ENCODE peak calls at places on chromosomes 1 and 21, in four cellular contexts. L is naive thymus-derived CD4-positive, alpha-beta T cell; M is heart right ventricle; W is SJSA1. H is an unnamed sample.

GRCh38 chr1:54800041-54800898 is 853 bp downstream of the TTC22 start:
- DNase-seq in L (no peak), M (no peak), W (no peak), H (no peak)

GRCh38 chr1:156577512-156577911 is 2.0 kb upstream of the TTC24 start:
- DNase-seq in L (no peak), M (no peak), W (no peak), H (no peak)

GRCh38 chr1:200314085-200314750 is 95.6 kb downstream of the ZNF281 start:
- DNase-seq in L (no peak), M (no peak), W (no peak), H (no peak)

GRCh38 chr1:115041654-115042053 is 12.0 kb downstream of the TSHB start:
- DNase-seq in L (no peak), M (no peak), W (no peak), H (peak; percentile 6)

GRCh38 chr21:42360317-42360716 is 6.0 kb downstream of the TFF1 start:
- DNase-seq in L (no peak), M (no peak), W (peak; percentile 51), H (no peak)

GRCh38 chr1:200242379-200243041 is 167.3 kb downstream of the ZNF281 start:
- DNase-seq in L (no peak), M (peak; percentile 32), W (peak; percentile 60), H (peak; percentile 90)

GRCh38 chr1:82377201-82377884 is 576.6 kb downstream of the ADGRL2 start:
- DNase-seq in L (no peak), M (no peak), W (peak; percentile 10), H (no peak)

GRCh38 chr1:198730952-198731351 is 92.1 kb downstream of the PTPRC start:
- DNase-seq in L (no peak), M (no peak), W (no peak), H (no peak)

GRCh38 chr1:166133857-166134256 is 32.9 kb downstream of the FAM78B start:
- DNase-seq in L (no peak), M (no peak), W (no peak), H (no peak)

GRCh38 chr1:19582318-19582717 is 61.8 kb upstream of the NBL1 start:
- DNase-seq in L (peak; percentile 66), M (peak; percentile 40), W (peak; percentile 23), H (peak; percentile 15)

GRCh38 chr1:168135982-168136708 is 585 bp downstream of the GPR161 start:
- DNase-seq in L (no peak), M (no peak), W (peak; percentile 43), H (peak; percentile 64)

GRCh38 chr1:201945863-201946223 is 505 bp downstream of the LMOD1 start:
- DNase-seq in L (no peak), M (no peak), W (no peak), H (no peak)

GRCh38 chr1:243595527-243596206 is 254.4 kb downstream of the AKT3 start:
- DNase-seq in L (no peak), M (no peak), W (no peak), H (no peak)

GRCh38 chr1:169491845-169492281 is 6.1 kb upstream of the SLC19A2 start:
- DNase-seq in L (no peak), M (no peak), W (no peak), H (no peak)

GRCh38 chr21:15732290-15732995 is 2.7 kb downstream of the USP25 start:
- DNase-seq in L (peak; percentile 72), M (no peak), W (peak; percentile 23), H (peak; percentile 45)

GRCh38 chr1:94909486-94909885 is 17.4 kb downstream of the CNN3 start:
- DNase-seq in L (no peak), M (no peak), W (peak; percentile 19), H (no peak)

GRCh38 chr1:202122639-202123335 is at the start of gene GPR37L1:
- DNase-seq in L (no peak), M (no peak), W (no peak), H (no peak)

GRCh38 chr1:220213381-220213983 is 58.8 kb downstream of the RAB3GAP2 start:
- DNase-seq in L (no peak), M (no peak), W (no peak), H (no peak)

GRCh38 chr1:237181731-237182317 is 139.8 kb downstream of the RYR2 start:
- DNase-seq in L (no peak), M (no peak), W (no peak), H (no peak)

GRCh38 chr1:83845437-83846071 is 153.4 kb downstream of the TTLL7 start:
- DNase-seq in L (no peak), M (no peak), W (no peak), H (no peak)

GRCh38 chr1:229007167-229007566 is 263.7 kb upstream of the RAB4A start:
- DNase-seq in L (no peak), M (no peak), W (no peak), H (no peak)

GRCh38 chr1:14724234-14724633 is 125.7 kb downstream of the KAZN start:
- DNase-seq in L (no peak), M (no peak), W (peak; percentile 20), H (no peak)

GRCh38 chr1:117146570-117147340 is 25.2 kb upstream of the TRIM45 start:
- DNase-seq in L (no peak), M (no peak), W (peak; percentile 82), H (no peak)

GRCh38 chr1:172719694-172720138 is 60.8 kb downstream of the FASLG start:
- DNase-seq in L (peak; percentile 61), M (no peak), W (peak; percentile 53), H (no peak)

GRCh38 chr21:38956791-38957571 is 151.3 kb downstream of the ETS2 start:
- DNase-seq in L (no peak), M (no peak), W (peak; percentile 14), H (no peak)

GRCh38 chr1:214386747-214387146 is 105.8 kb downstream of the SMYD2 start:
- DNase-seq in L (no peak), M (no peak), W (peak; percentile 76), H (no peak)

GRCh38 chr1:113830039-113830438 is 17.8 kb upstream of the RSBN1 start:
- DNase-seq in L (no peak), M (no peak), W (no peak), H (no peak)

GRCh38 chr1:183898610-183899009 is 93.7 kb downstream of the RGL1 start:
- DNase-seq in L (no peak), M (no peak), W (no peak), H (no peak)

GRCh38 chr1:111204211-111204883 is 3.9 kb upstream of the DENND2D start:
- DNase-seq in L (peak; percentile 64), M (no peak), W (no peak), H (no peak)

GRCh38 chr1:24586970-24587820 is 31.3 kb downstream of the NCMAP start:
- DNase-seq in L (peak; percentile 83), M (peak; percentile 16), W (peak; percentile 38), H (peak; percentile 72)

GRCh38 chr1:187744665-187745064 is 915.9 kb downstream of the PLA2G4A start:
- DNase-seq in L (no peak), M (no peak), W (no peak), H (no peak)

GRCh38 chr1:234978397-234979291 is 150.0 kb downstream of the TOMM20 start:
- DNase-seq in L (peak; percentile 39), M (no peak), W (peak; percentile 70), H (no peak)

GRCh38 chr1:156140879-156141707 is 12.3 kb upstream of the SEMA4A start:
- DNase-seq in L (no peak), M (no peak), W (peak; percentile 45), H (peak; percentile 34)

GRCh38 chr1:189859385-189859977 is 618.2 kb downstream of the BRINP3 start:
- DNase-seq in L (no peak), M (no peak), W (no peak), H (peak; percentile 50)

GRCh38 chr1:224333309-224333926 is 3.4 kb upstream of the NVL start:
- DNase-seq in L (peak; percentile 72), M (peak; percentile 21), W (peak; percentile 50), H (peak; percentile 69)

GRCh38 chr1:172533511-172534116 is 664 bp downstream of the SUCO start:
- DNase-seq in L (peak; percentile 61), M (no peak), W (peak; percentile 40), H (peak; percentile 35)

GRCh38 chr1:247849616-247850015 is 7.4 kb upstream of the TRIM58 start:
- DNase-seq in L (no peak), M (no peak), W (no peak), H (no peak)

DNA sequence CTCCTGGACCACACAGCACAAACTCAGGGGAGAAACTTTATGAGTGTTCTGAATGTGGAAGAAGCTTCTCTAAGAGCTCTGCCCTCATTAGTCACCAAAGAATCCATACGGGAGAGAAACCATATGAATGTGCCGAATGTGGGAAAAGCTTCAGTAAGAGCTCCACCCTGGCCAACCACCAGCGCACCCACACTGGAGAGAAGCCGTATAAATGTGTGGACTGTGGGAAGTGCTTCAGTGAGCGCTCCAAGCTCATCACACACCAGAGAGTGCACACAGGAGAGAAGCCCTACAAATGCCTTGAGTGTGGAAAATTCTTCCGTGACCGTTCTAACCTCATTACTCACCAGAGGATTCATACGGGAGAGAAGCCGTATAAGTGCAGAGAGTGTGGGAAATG is 22.5 kb downstream of the ZSCAN20 start:
- DNase-seq in L (no peak), M (no peak), W (no peak), H (no peak)
- H3K9me3 ChIP-seq in L (no peaks in the 10 kb centered on the region), M (peaks cover 29% of the 10 kb centered on the region), W (peaks cover 36% of the 10 kb centered on the region), H (peaks cover 10% of the 10 kb centered on the region)

DNA sequence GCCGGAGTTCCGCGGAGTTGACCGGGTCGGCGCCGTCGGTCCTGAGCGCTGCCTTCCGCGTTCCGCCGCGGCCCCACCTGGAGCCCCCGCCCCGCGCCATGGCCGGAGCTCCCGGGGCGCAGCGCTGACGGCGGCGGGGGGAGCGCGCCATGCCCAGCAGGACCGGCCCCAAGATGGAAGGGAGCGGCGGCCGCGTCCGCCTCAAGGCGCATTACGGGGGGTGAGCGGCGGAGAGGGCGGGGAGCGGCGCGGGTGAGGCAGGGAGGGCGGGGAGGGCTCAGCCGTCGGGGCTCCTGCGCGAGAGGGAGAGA is 226 bp downstream of the PRKCZ start:
- DNase-seq in L (no peak), M (no peak), W (no peak), H (no peak)
- H3K4me3 ChIP-seq in L (peak overlapping the region; percentile 33), M (peak overlapping the region; percentile 63), W (no peak overlapping the region), H (peak overlapping the region; percentile 57)

DNA sequence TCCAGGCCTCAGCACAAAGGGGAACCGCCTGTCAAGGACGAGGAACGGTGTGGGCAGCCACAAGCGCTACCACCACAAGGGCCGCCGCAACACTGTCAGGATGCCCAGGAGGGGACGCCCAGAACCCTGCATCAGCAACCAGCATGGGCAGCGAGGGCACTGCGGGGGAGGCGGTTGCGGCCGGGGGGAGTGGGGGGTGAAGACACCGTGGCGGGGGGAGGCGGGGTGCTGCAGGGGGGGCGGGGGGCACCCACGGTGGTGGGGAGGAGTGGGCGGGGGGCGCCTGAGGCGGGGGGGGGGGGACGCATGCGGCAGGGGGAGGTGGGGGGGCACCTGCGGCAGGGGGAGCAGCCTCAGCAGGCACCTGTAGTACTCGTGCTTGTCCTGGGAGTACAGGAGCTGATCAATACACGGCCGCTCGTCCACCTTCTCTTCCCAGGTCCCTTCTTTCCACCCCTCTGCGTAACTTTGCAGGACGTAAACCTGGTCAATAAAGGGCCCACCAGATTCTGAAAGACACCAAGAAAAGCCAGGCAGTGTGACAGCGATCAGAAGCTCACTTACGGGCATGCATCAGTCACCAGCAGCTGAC is 4.6 kb downstream of the POFUT2 start:
- DNase-seq in L (no peak), M (no peak), W (no peak), H (no peak)
- H3K36me3 ChIP-seq in L (peaks cover 10% of the 10 kb centered on the region), M (peaks cover 6% of the 10 kb centered on the region), W (peaks cover 76% of the 10 kb centered on the region), H (peaks cover 21% of the 10 kb centered on the region)

GRCh38 chr1:28160677-28161328 is 15.7 kb downstream of the PTAFR start:
- DNase-seq in L (no peak), M (no peak), W (peak; percentile 86), H (no peak)

GRCh38 chr1:28159243-28159642 is 17.2 kb downstream of the PTAFR start:
- DNase-seq in L (no peak), M (no peak), W (no peak), H (no peak)

GRCh38 chr1:28155628-28156027 is 20.9 kb downstream of the PTAFR start:
- DNase-seq in L (no peak), M (no peak), W (no peak), H (no peak)

GRCh38 chr1:28156821-28157220 is 19.7 kb downstream of the PTAFR start:
- DNase-seq in L (no peak), M (no peak), W (no peak), H (no peak)

GRCh38 chr1:28157901-28158300 is 18.6 kb downstream of the PTAFR start:
- DNase-seq in L (no peak), M (no peak), W (no peak), H (no peak)
- H3K9me3 ChIP-seq in L (no peaks in the 10 kb centered on the region), M (no peaks in the 10 kb centered on the region), W (no peaks in the 10 kb centered on the region), H (no peaks in the 10 kb centered on the region)

H was measured in HAP-1.